ENCODE peak calls at places on chromosomes 3 and 15, in seven cellular contexts. One of them, this sample, is unnamed.

GRCh38 chr15:39083213-39083612 is 497.7 kb upstream of the THBS1 start:
- DNase-seq in hepatocyte: no peak
- DNase-seq in right atrium auricular region: no peak
- DNase-seq in substantia nigra: no peak
- DNase-seq in upper lobe of right lung: no peak
- DNase-seq in GM10248: no peak
- DNase-seq in stimulated activated naive CD4-positive, alpha-beta T cell: no peak
- DNase-seq in this sample: no peak

GRCh38 chr15:82843561-82843960 is 34.1 kb downstream of the WHAMM start:
- DNase-seq in substantia nigra: no peak
- DNase-seq in GM10248: no peak
- DNase-seq in hepatocyte: no peak
- DNase-seq in right atrium auricular region: no peak
- DNase-seq in stimulated activated naive CD4-positive, alpha-beta T cell: no peak
- DNase-seq in upper lobe of right lung: no peak
- DNase-seq in this sample: no peak

GRCh38 chr3:7764091-7764490 is 737.5 kb upstream of the LMCD1 start:
- DNase-seq in substantia nigra: no peak
- DNase-seq in GM10248: no peak
- DNase-seq in upper lobe of right lung: no peak
- DNase-seq in stimulated activated naive CD4-positive, alpha-beta T cell: no peak
- DNase-seq in hepatocyte: no peak
- DNase-seq in right atrium auricular region: no peak
- DNase-seq in this sample: no peak

GRCh38 chr15:29448320-29448719 is 178.7 kb upstream of the NSMCE3 start:
- DNase-seq in stimulated activated naive CD4-positive, alpha-beta T cell: no peak
- DNase-seq in hepatocyte: no peak
- DNase-seq in GM10248: no peak
- DNase-seq in right atrium auricular region: no peak
- DNase-seq in upper lobe of right lung: no peak
- DNase-seq in substantia nigra: no peak
- DNase-seq in this sample: no peak

GRCh38 chr3:186930639-186931486 is 537 bp downstream of the ST6GAL1 start:
- DNase-seq in substantia nigra: peak
- DNase-seq in right atrium auricular region: no peak
- DNase-seq in GM10248: peak
- DNase-seq in hepatocyte: peak
- DNase-seq in stimulated activated naive CD4-positive, alpha-beta T cell: peak
- DNase-seq in upper lobe of right lung: peak
- DNase-seq in this sample: peak

GRCh38 chr3:184788751-184789150 is 23.2 kb upstream of the VPS8 start:
- DNase-seq in stimulated activated naive CD4-positive, alpha-beta T cell: no peak
- DNase-seq in substantia nigra: no peak
- DNase-seq in right atrium auricular region: no peak
- DNase-seq in hepatocyte: no peak
- DNase-seq in upper lobe of right lung: no peak
- DNase-seq in GM10248: no peak
- DNase-seq in this sample: no peak

GRCh38 chr3:45486136-45486535 is 97.8 kb downstream of the LARS2 start:
- DNase-seq in hepatocyte: no peak
- DNase-seq in GM10248: no peak
- DNase-seq in substantia nigra: no peak
- DNase-seq in stimulated activated naive CD4-positive, alpha-beta T cell: no peak
- DNase-seq in upper lobe of right lung: no peak
- DNase-seq in right atrium auricular region: no peak
- DNase-seq in this sample: no peak

GRCh38 chr3:131348911-131349310 is 32.7 kb upstream of the NUDT16 start:
- DNase-seq in right atrium auricular region: no peak
- DNase-seq in substantia nigra: no peak
- DNase-seq in hepatocyte: no peak
- DNase-seq in stimulated activated naive CD4-positive, alpha-beta T cell: no peak
- DNase-seq in upper lobe of right lung: no peak
- DNase-seq in GM10248: no peak
- DNase-seq in this sample: no peak

GRCh38 chr15:63166219-63166618 is 8.9 kb upstream of the RPS27L start:
- DNase-seq in stimulated activated naive CD4-positive, alpha-beta T cell: no peak
- DNase-seq in hepatocyte: no peak
- DNase-seq in substantia nigra: no peak
- DNase-seq in upper lobe of right lung: no peak
- DNase-seq in GM10248: no peak
- DNase-seq in right atrium auricular region: peak
- DNase-seq in this sample: no peak

GRCh38 chr3:61975199-61975598 is 398.2 kb downstream of the FEZF2 start:
- DNase-seq in right atrium auricular region: no peak
- DNase-seq in GM10248: no peak
- DNase-seq in hepatocyte: no peak
- DNase-seq in stimulated activated naive CD4-positive, alpha-beta T cell: no peak
- DNase-seq in substantia nigra: no peak
- DNase-seq in upper lobe of right lung: no peak
- DNase-seq in this sample: no peak

GRCh38 chr3:161890147-161890625 is 393.6 kb downstream of the OTOL1 start:
- DNase-seq in upper lobe of right lung: peak
- DNase-seq in substantia nigra: no peak
- DNase-seq in stimulated activated naive CD4-positive, alpha-beta T cell: no peak
- DNase-seq in hepatocyte: peak
- DNase-seq in right atrium auricular region: no peak
- DNase-seq in GM10248: no peak
- DNase-seq in this sample: no peak

GRCh38 chr3:122944671-122945151 is 82.9 kb downstream of the SEMA5B start:
- DNase-seq in stimulated activated naive CD4-positive, alpha-beta T cell: no peak
- DNase-seq in right atrium auricular region: no peak
- DNase-seq in upper lobe of right lung: no peak
- DNase-seq in hepatocyte: no peak
- DNase-seq in substantia nigra: no peak
- DNase-seq in GM10248: no peak
- DNase-seq in this sample: no peak

GRCh38 chr3:113783980-113784379 is 37.1 kb downstream of the ATP6V1A start:
- DNase-seq in right atrium auricular region: no peak
- DNase-seq in substantia nigra: no peak
- DNase-seq in hepatocyte: no peak
- DNase-seq in GM10248: no peak
- DNase-seq in stimulated activated naive CD4-positive, alpha-beta T cell: no peak
- DNase-seq in upper lobe of right lung: no peak
- DNase-seq in this sample: no peak

GRCh38 chr3:165169368-165169767 is 26.8 kb downstream of the SLITRK3 start:
- DNase-seq in stimulated activated naive CD4-positive, alpha-beta T cell: no peak
- DNase-seq in upper lobe of right lung: no peak
- DNase-seq in right atrium auricular region: no peak
- DNase-seq in GM10248: no peak
- DNase-seq in hepatocyte: no peak
- DNase-seq in substantia nigra: no peak
- DNase-seq in this sample: no peak

GRCh38 chr15:77029166-77030041 is 34.5 kb downstream of the PSTPIP1 start:
- DNase-seq in hepatocyte: no peak
- DNase-seq in substantia nigra: no peak
- DNase-seq in upper lobe of right lung: peak
- DNase-seq in stimulated activated naive CD4-positive, alpha-beta T cell: no peak
- DNase-seq in GM10248: no peak
- DNase-seq in right atrium auricular region: no peak
- DNase-seq in this sample: no peak

GRCh38 chr3:70748593-70748992 is 436.2 kb upstream of the MDFIC2 start:
- DNase-seq in GM10248: no peak
- DNase-seq in upper lobe of right lung: no peak
- DNase-seq in hepatocyte: no peak
- DNase-seq in stimulated activated naive CD4-positive, alpha-beta T cell: no peak
- DNase-seq in substantia nigra: no peak
- DNase-seq in right atrium auricular region: no peak
- DNase-seq in this sample: no peak

GRCh38 chr3:70861855-70862254 is 549.4 kb upstream of the MDFIC2 start:
- DNase-seq in stimulated activated naive CD4-positive, alpha-beta T cell: no peak
- DNase-seq in upper lobe of right lung: no peak
- DNase-seq in right atrium auricular region: no peak
- DNase-seq in GM10248: no peak
- DNase-seq in hepatocyte: no peak
- DNase-seq in substantia nigra: no peak
- DNase-seq in this sample: no peak

This sample was measured in LNCaP clone FGC.